ENCODE peak calls at places on chromosomes 12 and 14, in eight cellular contexts. P is astrocyte of the spinal cord, J is SIG-M5, Y is AG09309, A is activated T-helper 1 cell treated with Interleukin-2 at 50 U/mL for 16 hours, K is T-cell, D is nephron progenitor cell, N is T1000. T is an unnamed sample.

GRCh38 chr14:58082011-58082410 is 70.0 kb downstream of the ARMH4 start:
- DNase-seq in P (no peak), A (no peak), J (no peak), Y (no peak), K (no peak), N (no peak), D (no peak), T (no peak)

GRCh38 chr12:128804762-128805161 is 19.0 kb downstream of the SLC15A4 start:
- DNase-seq in D (no peak), K (no peak), J (no peak), Y (no peak), P (no peak), A (no peak), N (no peak), T (no peak)

GRCh38 chr14:30214456-30215090 is 286.9 kb upstream of the PRKD1 start:
- DNase-seq in K (no peak), N (no peak), P (peak; percentile 85), Y (no peak), J (no peak), D (peak; percentile 12), A (no peak), T (peak; percentile 83)

GRCh38 chr12:20451759-20452158 is 83.4 kb downstream of the PDE3A start:
- DNase-seq in D (no peak), P (peak; percentile 86), K (no peak), A (no peak), N (peak; percentile 46), J (no peak), Y (peak; percentile 41), T (peak; percentile 67)

GRCh38 chr14:74979442-74980397 is 23.0 kb upstream of the EIF2B2 start:
- DNase-seq in A (no peak), J (no peak), Y (no peak), N (peak; percentile 78), P (peak; percentile 47), K (no peak), D (peak; percentile 37), T (peak; percentile 79)

GRCh38 chr12:112170376-112170775 is 45.0 kb downstream of the TRAFD1 start:
- DNase-seq in A (no peak), K (peak; percentile 8), P (peak; percentile 7), N (no peak), Y (no peak), D (peak; percentile 25), J (no peak), T (peak; percentile 6)

GRCh38 chr12:108495054-108495453 is 20.0 kb upstream of the FICD start:
- DNase-seq in A (no peak), N (no peak), J (no peak), P (peak; percentile 32), Y (no peak), D (peak; percentile 48), K (peak; percentile 24), T (peak; percentile 10)

GRCh38 chr14:49619730-49620129 is 696 bp downstream of the RPL36AL start:
- DNase-seq in Y (no peak), J (no peak), P (no peak), A (no peak), D (no peak), N (no peak), K (no peak), T (no peak)

GRCh38 chr12:131511391-131511802 is 199.5 kb upstream of the SFSWAP start:
- DNase-seq in K (peak; percentile 34), J (peak; percentile 6), Y (no peak), D (no peak), N (no peak), P (no peak), A (peak; percentile 11), T (no peak)

GRCh38 chr14:52550661-52551060 is 1.6 kb downstream of the TXNDC16 start:
- DNase-seq in J (no peak), A (no peak), Y (no peak), P (no peak), N (no peak), K (no peak), D (no peak), T (no peak)

GRCh38 chr12:29782821-29783772 is 645 bp downstream of the TMTC1 start:
- DNase-seq in J (no peak), P (peak; percentile 45), Y (no peak), K (no peak), A (no peak), N (peak; percentile 73), D (peak; percentile 65), T (no peak)

GRCh38 chr12:89662623-89663022 is 46.0 kb downstream of the ATP2B1 start:
- DNase-seq in N (no peak), A (no peak), Y (no peak), P (no peak), J (no peak), K (no peak), D (no peak), T (no peak)

T was measured in fibroblast of the conjunctiva.